ENCODE peak calls at places on chromosomes 2 and 18, in ten cellular contexts. H is amniotic stem cell; V is GOT3; G is fibroblast of gingiva; F is EH; X is colonic mucosa; N is kidney; B is stimulated activated CD4-positive, alpha-beta T cell treated with anti-CD3 and anti-CD28 coated beads, TNF-alpha, amount 100 ng/mL, for 24 hours; Z is NT2/D1; E is HT-29. I is an unnamed sample.
A peak's percentile ranks its signal among the peaks of the same experiment; 100 is the strongest.

GRCh38 chr18:61753373-61753772 is 139.4 kb downstream of the RNF152 start:
- DNase-seq in H (no peak), V (no peak), G (no peak), F (no peak), X (no peak), N (no peak), B (no peak), Z (no peak), E (no peak), I (no peak)

GRCh38 chr2:188276255-188276654 is 15.4 kb upstream of the GULP1 start:
- DNase-seq in H (no peak), V (no peak), G (no peak), F (no peak), X (no peak), N (no peak), B (no peak), Z (no peak), E (no peak), I (no peak)

GRCh38 chr2:31302940-31303563 is 69.1 kb downstream of the EHD3 start:
- DNase-seq in H (no peak), V (no peak), G (no peak), F (no peak), X (no peak), N (no peak), B (no peak), Z (no peak), E (no peak), I (peak; percentile 61)

GRCh38 chr2:171798156-171798815 is 95.8 kb downstream of the SLC25A12 start:
- DNase-seq in H (no peak), V (no peak), G (peak; percentile 35), F (peak; percentile 81), X (no peak), N (no peak), B (no peak), Z (no peak), E (no peak), I (no peak)

GRCh38 chr18:35707674-35708073 is 126.1 kb downstream of the GALNT1 start:
- DNase-seq in H (no peak), V (no peak), G (no peak), F (no peak), X (no peak), N (no peak), B (no peak), Z (no peak), E (no peak), I (no peak)

GRCh38 chr2:233400961-233401360 is 46.7 kb downstream of the DGKD start:
- DNase-seq in H (no peak), V (no peak), G (no peak), F (no peak), X (no peak), N (no peak), B (no peak), Z (no peak), E (no peak), I (no peak)

GRCh38 chr2:219084791-219085190 is 24.1 kb upstream of the IHH start:
- DNase-seq in H (no peak), V (no peak), G (no peak), F (no peak), X (no peak), N (no peak), B (no peak), Z (no peak), E (no peak), I (no peak)

GRCh38 chr2:105373895-105374401 is 24.9 kb downstream of the FHL2 start:
- DNase-seq in H (no peak), V (no peak), G (no peak), F (no peak), X (no peak), N (no peak), B (no peak), Z (no peak), E (no peak), I (no peak)